ENCODE peak calls at places on chromosome 22, in five cellular contexts. C is epithelial cell of esophagus, R is H54, S is SW480, K is GF-D8. D is an unnamed sample.

GRCh38 chr22:22770280-22770871 is 117.2 kb upstream of the IGLL5 start:
- DNase-seq in R (peak), S (peak), K (no peak), C (peak), D (peak)

GRCh38 chr22:29670615-29671014 is 49.2 kb upstream of the CABP7 start:
- DNase-seq in C (no peak), R (no peak), K (no peak), S (no peak), D (no peak)

GRCh38 chr22:44133901-44134511 is 46.7 kb upstream of the PARVG start:
- DNase-seq in R (no peak), K (peak), C (no peak), S (no peak), D (no peak)

GRCh38 chr22:40757071-40757470 is 62.1 kb downstream of the SLC25A17 start:
- DNase-seq in S (no peak), K (no peak), R (no peak), C (peak), D (no peak)

GRCh38 chr22:39820266-39820665 is 73.3 kb downstream of the ENTHD1 start:
- DNase-seq in C (peak), K (no peak), R (peak), S (peak), D (no peak)

GRCh38 chr22:36010913-36011312 is 17.7 kb downstream of the RBFOX2 start:
- DNase-seq in K (no peak), C (peak), S (no peak), R (no peak), D (no peak)

GRCh38 chr22:44391481-44392445 is 79.0 kb upstream of the SHISAL1 start:
- DNase-seq in S (peak), C (peak), R (no peak), K (no peak), D (no peak)

GRCh38 chr22:28019360-28019759 is 100.3 kb upstream of the PITPNB start:
- DNase-seq in R (peak), C (peak), K (no peak), S (peak), D (peak)

GRCh38 chr22:26398741-26399153 is 30.3 kb upstream of the ASPHD2 start:
- DNase-seq in R (peak), C (peak), S (peak), K (peak), D (peak)

GRCh38 chr22:39651783-39652058 is 81.2 kb downstream of the CACNA1I start:
- DNase-seq in R (no peak), C (no peak), S (no peak), K (no peak), D (no peak)

GRCh38 chr22:26663374-26663923 is 6.1 kb downstream of the MIAT start:
- DNase-seq in K (no peak), R (no peak), S (no peak), C (no peak), D (no peak)

GRCh38 chr22:22666307-22667091 is 22.1 kb downstream of the GGTLC2 start:
- DNase-seq in R (no peak), S (peak), K (no peak), C (no peak), D (peak)

GRCh38 chr22:41909290-41910049 is 5.4 kb downstream of the SHISA8 start:
- DNase-seq in K (no peak), C (no peak), R (no peak), S (peak), D (no peak)

GRCh38 chr22:38754247-38755154 is 1.3 kb downstream of the SUN2 start:
- DNase-seq in C (peak), R (peak), K (peak), S (peak), D (peak)

D was measured in AML-193.